ENCODE peak calls at places on chromosomes 3 and 15, in eight cellular contexts. K, F, O, C, G, L, X and I are unnamed samples.
A peak's percentile ranks its signal among the peaks of the same experiment; 100 is the strongest.

GRCh38 chr3:45071075-45071474 is 45.0 kb downstream of the CLEC3B start:
- DNase-seq in K (no peak), F (no peak), O (no peak), C (no peak), G (no peak), L (no peak), X (no peak), I (no peak)

GRCh38 chr3:21942328-21942727 is 191.3 kb upstream of the ZNF385D start:
- DNase-seq in K (no peak), F (no peak), O (no peak), C (peak; percentile 21), G (peak; percentile 87), L (no peak), X (no peak), I (no peak)

GRCh38 chr3:23865595-23866396 is 51.0 kb downstream of the NKIRAS1 start:
- DNase-seq in K (no peak), F (peak; percentile 65), O (no peak), C (peak; percentile 47), G (peak; percentile 23), L (no peak), X (no peak), I (no peak)

GRCh38 chr3:39154323-39155021 is 1.1 kb upstream of the CSRNP1 start:
- DNase-seq in K (no peak), F (peak; percentile 60), O (no peak), C (no peak), G (peak; percentile 33), L (peak; percentile 74), X (peak; percentile 64), I (no peak)

GRCh38 chr3:159082514-159082913 is 280.7 kb downstream of the MFSD1 start:
- DNase-seq in K (no peak), F (no peak), O (no peak), C (no peak), G (peak; percentile 88), L (no peak), X (no peak), I (no peak)

GRCh38 chr15:50790778-50791536 is 25.5 kb upstream of the SPPL2A start:
- DNase-seq in K (no peak), F (no peak), O (no peak), C (no peak), G (no peak), L (no peak), X (no peak), I (no peak)

GRCh38 chr3:11140054-11140712 is 14.1 kb upstream of the HRH1 start:
- DNase-seq in K (no peak), F (no peak), O (peak; percentile 61), C (peak; percentile 67), G (peak; percentile 91), L (no peak), X (no peak), I (peak; percentile 15)

GRCh38 chr3:142724682-142725351 is 983 bp downstream of the TRPC1 start:
- DNase-seq in K (peak; percentile 69), F (peak; percentile 68), O (peak; percentile 31), C (peak; percentile 35), G (peak; percentile 40), L (peak; percentile 66), X (peak; percentile 44), I (no peak)

GRCh38 chr15:35289029-35289617 is 204.0 kb upstream of the NANOGP8 start:
- DNase-seq in K (no peak), F (peak; percentile 44), O (no peak), C (no peak), G (peak; percentile 63), L (no peak), X (peak; percentile 28), I (peak; percentile 18)

GRCh38 chr3:183210862-183211341 is 42.2 kb upstream of the B3GNT5 start:
- DNase-seq in K (no peak), F (no peak), O (no peak), C (no peak), G (no peak), L (no peak), X (no peak), I (no peak)

GRCh38 chr15:36527512-36528162 is 51.8 kb upstream of the CDIN1 start:
- DNase-seq in K (no peak), F (no peak), O (no peak), C (no peak), G (peak; percentile 28), L (no peak), X (no peak), I (no peak)

GRCh38 chr3:156518726-156519125 is 36.2 kb downstream of the SSR3 start:
- DNase-seq in K (no peak), F (no peak), O (no peak), C (peak; percentile 35), G (peak; percentile 57), L (no peak), X (no peak), I (no peak)

GRCh38 chr15:96851613-96852012 is 521.1 kb downstream of the NR2F2 start:
- DNase-seq in K (no peak), F (no peak), O (peak; percentile 22), C (no peak), G (peak; percentile 72), L (no peak), X (no peak), I (no peak)

GRCh38 chr3:127853681-127854080 is 31.4 kb upstream of the MGLL start:
- DNase-seq in K (no peak), F (peak; percentile 17), O (no peak), C (no peak), G (no peak), L (no peak), X (no peak), I (no peak)
- TF ChIP-seq CTCF in K (no peak), F (peak; percentile 62), O (no peak), C (no peak), G (no peak), L (no peak), X (no peak), I (peak; percentile 62)

GRCh38 chr15:46277451-46277850 is 642.6 kb downstream of the SQOR start:
- DNase-seq in K (no peak), F (no peak), O (no peak), C (no peak), G (no peak), L (no peak), X (no peak), I (no peak)
- H3K4me3 ChIP-seq in K (no peak overlapping the region), F (no peak overlapping the region), O (no peak overlapping the region), C (no peak overlapping the region), G (no peak overlapping the region), L (no peak overlapping the region), X (no peak overlapping the region), I (no peak overlapping the region)

DNA sequence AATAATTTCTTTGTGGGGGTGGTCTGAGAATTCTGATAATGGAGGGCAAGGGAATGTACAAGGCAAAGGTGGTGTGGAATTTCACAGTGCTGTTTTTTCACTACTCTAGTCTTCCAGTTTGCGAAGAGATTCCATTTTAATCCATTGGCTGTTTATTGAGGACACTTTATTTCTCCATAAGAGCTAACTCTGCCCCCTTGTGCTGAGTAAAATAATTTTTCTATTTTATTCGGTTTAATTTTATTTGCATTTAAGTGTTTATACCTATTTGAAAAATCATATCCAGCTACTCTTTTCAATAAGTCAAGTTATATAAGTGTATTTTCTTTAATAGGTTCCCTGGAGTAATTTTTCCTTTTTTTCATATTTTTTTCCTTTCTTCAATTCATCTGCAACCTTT is 840.1 kb downstream of the TUSC7 start:
- DNase-seq in K (no peak), F (no peak), O (no peak), C (no peak), G (no peak), L (no peak), X (no peak), I (no peak)
- TF ChIP-seq CTCF in K (no peak), F (no peak), O (no peak), C (no peak), G (peak; percentile 17), L (no peak), X (no peak), I (no peak)

DNA sequence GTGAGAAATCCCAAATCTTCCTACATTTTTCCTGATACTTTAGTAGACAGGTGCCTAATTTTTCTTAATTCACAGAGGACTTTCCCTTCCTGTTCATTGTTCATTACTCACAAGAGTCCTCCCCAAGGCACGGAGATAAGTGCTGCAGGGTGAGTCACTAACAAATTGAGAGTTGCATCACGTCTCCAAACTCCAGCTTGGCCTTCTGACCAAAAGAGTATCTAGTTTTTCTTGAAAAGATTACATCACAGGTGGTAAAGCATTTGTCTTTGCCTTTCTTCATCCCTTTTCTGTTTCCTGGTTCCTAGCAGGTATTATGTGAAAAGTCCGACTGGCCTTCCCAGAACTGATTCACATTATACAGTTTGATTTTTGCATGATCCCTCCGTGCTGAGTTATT is 24.9 kb upstream of the RASGRP1 start:
- DNase-seq in K (no peak), F (no peak), O (no peak), C (no peak), G (peak; percentile 82), L (no peak), X (no peak), I (no peak)
- H3K4me3 ChIP-seq in K (no peak overlapping the region), F (no peak overlapping the region), O (no peak overlapping the region), C (no peak overlapping the region), G (no peak overlapping the region), L (no peak overlapping the region), X (no peak overlapping the region), I (no peak overlapping the region)

GRCh38 chr3:193194417-193194816 is 46.6 kb upstream of the PLAAT1 start:
- DNase-seq in K (no peak), F (no peak), O (no peak), C (no peak), G (no peak), L (no peak), X (no peak), I (no peak)

DNA sequence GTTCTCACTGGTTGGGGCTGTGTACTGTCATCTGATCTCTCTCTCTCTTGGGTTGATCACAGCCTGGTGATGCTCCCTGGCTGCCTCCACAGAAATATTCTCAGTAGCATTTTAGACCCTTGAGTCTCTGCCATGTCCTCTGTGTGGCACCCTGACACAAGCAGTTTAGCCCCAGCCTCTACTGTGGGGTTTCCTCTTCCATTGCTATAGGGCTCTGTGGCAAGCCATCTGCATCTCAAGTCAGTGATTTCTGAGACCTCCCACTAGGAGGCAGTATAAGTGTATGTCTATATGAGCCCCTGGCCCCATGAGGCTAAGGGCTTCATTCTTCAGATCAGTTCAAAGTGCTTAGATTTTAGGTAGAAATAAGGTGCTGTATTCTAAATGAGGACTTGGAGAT is 50.6 kb upstream of the PLAAT1 start:
- DNase-seq in K (no peak), F (peak; percentile 23), O (no peak), C (no peak), G (peak; percentile 25), L (no peak), X (no peak), I (peak; percentile 2)
- TF ChIP-seq CTCF in K (peak; percentile 38), F (peak; percentile 43), O (no peak), C (peak; percentile 27), G (no peak), L (no peak), X (no peak), I (peak; percentile 55)